ENCODE peak calls at places on chromosomes 6 and 20, in nine cellular contexts. O, X, G, P, K, W, E, S and F are unnamed samples.

GRCh38 chr20:34064286-34064685 is 47.8 kb downstream of the EIF2S2 start:
- DNase-seq in O (no peak), X (no peak), G (no peak), P (no peak), K (no peak), W (no peak), E (no peak), S (no peak), F (no peak)

GRCh38 chr6:13513606-13514502 is 26.5 kb upstream of the GFOD1 start:
- DNase-seq in O (no peak), X (no peak), G (no peak), P (no peak), K (no peak), W (no peak), E (no peak), S (no peak), F (no peak)

GRCh38 chr20:47031821-47032220 is 137.2 kb downstream of the EYA2 start:
- DNase-seq in O (no peak), X (no peak), G (peak), P (no peak), K (no peak), W (no peak), E (no peak), S (no peak), F (no peak)

GRCh38 chr6:48476257-48476656 is 365.3 kb upstream of the PTCHD4 start:
- DNase-seq in O (peak), X (no peak), G (no peak), P (no peak), K (no peak), W (no peak), E (no peak), S (no peak), F (no peak)

GRCh38 chr6:146985111-146985510 is 219.1 kb upstream of the STXBP5 start:
- DNase-seq in O (no peak), X (no peak), G (no peak), P (peak), K (no peak), W (no peak), E (no peak), S (no peak), F (no peak)

GRCh38 chr6:46925563-46926253 is 4.0 kb upstream of the ADGRF5 start:
- DNase-seq in O (peak), X (peak), G (no peak), P (no peak), K (no peak), W (no peak), E (no peak), S (peak), F (no peak)

GRCh38 chr6:168052291-168052891 is 26.6 kb downstream of the FRMD1 start:
- DNase-seq in O (no peak), X (peak), G (no peak), P (no peak), K (no peak), W (no peak), E (no peak), S (no peak), F (no peak)

GRCh38 chr6:163943647-163944395 is 529.3 kb downstream of the QKI start:
- DNase-seq in O (peak), X (peak), G (no peak), P (no peak), K (no peak), W (no peak), E (peak), S (no peak), F (no peak)

GRCh38 chr20:17503501-17504325 is 27.5 kb downstream of the BFSP1 start:
- DNase-seq in O (no peak), X (no peak), G (no peak), P (no peak), K (no peak), W (no peak), E (no peak), S (no peak), F (no peak)

GRCh38 chr20:34834459-34834893 is 9.0 kb upstream of the NCOA6 start:
- DNase-seq in O (peak), X (no peak), G (peak), P (peak), K (no peak), W (no peak), E (peak), S (no peak), F (peak)

GRCh38 chr6:158850807-158851115 is 31.6 kb upstream of the EZR start:
- DNase-seq in O (peak), X (no peak), G (no peak), P (no peak), K (no peak), W (no peak), E (no peak), S (no peak), F (no peak)

GRCh38 chr20:18496740-18497592 is at the start of gene RBBP9:
- DNase-seq in O (peak), X (peak), G (peak), P (peak), K (peak), W (peak), E (peak), S (peak), F (peak)

GRCh38 chr6:41519305-41519747 is 26.9 kb upstream of the FOXP4 start:
- DNase-seq in O (no peak), X (no peak), G (no peak), P (no peak), K (no peak), W (no peak), E (no peak), S (no peak), F (no peak)

GRCh38 chr6:33983109-33983475 is 162.8 kb downstream of the GRM4 start:
- DNase-seq in O (peak), X (peak), G (peak), P (no peak), K (no peak), W (no peak), E (no peak), S (no peak), F (no peak)

GRCh38 chr6:113856571-113857564 is at the start of gene MARCKS:
- DNase-seq in O (peak), X (peak), G (peak), P (peak), K (no peak), W (no peak), E (peak), S (peak), F (peak)